ENCODE peak calls at places on chromosome 1, in five cellular contexts. One of them, this sample, is unnamed.

GRCh38 chr1:54100500-54100899 is 47.1 kb downstream of the TCEANC2 start:
- DNase-seq in NCI-H1417: no peak
- DNase-seq in pancreas: no peak
- DNase-seq in hepatocyte: no peak
- DNase-seq in NCI-H1436: no peak
- DNase-seq in this sample: no peak

GRCh38 chr1:47978486-47978885 is 18.7 kb downstream of the TRABD2B start:
- DNase-seq in NCI-H1417: no peak
- DNase-seq in pancreas: no peak
- DNase-seq in hepatocyte: peak
- DNase-seq in NCI-H1436: no peak
- DNase-seq in this sample: no peak

GRCh38 chr1:119791377-119791776 is 19.9 kb downstream of the REG4 start:
- DNase-seq in NCI-H1417: no peak
- DNase-seq in pancreas: no peak
- DNase-seq in hepatocyte: peak
- DNase-seq in NCI-H1436: no peak
- DNase-seq in this sample: no peak

GRCh38 chr1:45622891-45623394 is 911 bp downstream of the CCDC17 start:
- DNase-seq in NCI-H1417: no peak
- DNase-seq in pancreas: no peak
- DNase-seq in hepatocyte: no peak
- DNase-seq in NCI-H1436: no peak
- DNase-seq in this sample: peak

GRCh38 chr1:80384037-80384830 is 1377.7 kb upstream of the ADGRL4 start:
- DNase-seq in NCI-H1417: no peak
- DNase-seq in pancreas: no peak
- DNase-seq in hepatocyte: no peak
- DNase-seq in NCI-H1436: no peak
- DNase-seq in this sample: no peak

GRCh38 chr1:236282159-236282716 is 480 bp upstream of the ERO1B start:
- DNase-seq in NCI-H1417: no peak
- DNase-seq in pancreas: peak
- DNase-seq in hepatocyte: no peak
- DNase-seq in NCI-H1436: no peak
- DNase-seq in this sample: no peak

GRCh38 chr1:45478129-45478802 is 12.7 kb downstream of the TESK2 start:
- DNase-seq in NCI-H1417: no peak
- DNase-seq in pancreas: no peak
- DNase-seq in hepatocyte: no peak
- DNase-seq in NCI-H1436: no peak
- DNase-seq in this sample: no peak

GRCh38 chr1:235906436-235906835 is 39.7 kb upstream of the LYST start:
- DNase-seq in NCI-H1417: no peak
- DNase-seq in pancreas: no peak
- DNase-seq in hepatocyte: no peak
- DNase-seq in NCI-H1436: no peak
- DNase-seq in this sample: no peak

GRCh38 chr1:196608401-196609113 is at the start of gene KCNT2:
- DNase-seq in NCI-H1417: peak
- DNase-seq in pancreas: peak
- DNase-seq in hepatocyte: peak
- DNase-seq in NCI-H1436: peak
- DNase-seq in this sample: peak

GRCh38 chr1:2347907-2348306 is 43.4 kb downstream of the MORN1 start:
- DNase-seq in NCI-H1417: no peak
- DNase-seq in pancreas: no peak
- DNase-seq in hepatocyte: no peak
- DNase-seq in NCI-H1436: no peak
- DNase-seq in this sample: no peak

GRCh38 chr1:88877382-88877825 is 14.0 kb downstream of the GTF2B start:
- DNase-seq in NCI-H1417: no peak
- DNase-seq in pancreas: no peak
- DNase-seq in hepatocyte: peak
- DNase-seq in NCI-H1436: peak
- DNase-seq in this sample: no peak

GRCh38 chr1:178168535-178168934 is 74.6 kb downstream of the RASAL2 start:
- DNase-seq in NCI-H1417: no peak
- DNase-seq in pancreas: no peak
- DNase-seq in hepatocyte: peak
- DNase-seq in NCI-H1436: no peak
- DNase-seq in this sample: no peak

GRCh38 chr1:151721788-151722510 is 627 bp downstream of the RIIAD1 start:
- DNase-seq in NCI-H1417: no peak
- DNase-seq in pancreas: no peak
- DNase-seq in hepatocyte: no peak
- DNase-seq in NCI-H1436: no peak
- DNase-seq in this sample: no peak

GRCh38 chr1:223208164-223209075 is 65.4 kb upstream of the TLR5 start:
- DNase-seq in NCI-H1417: no peak
- DNase-seq in pancreas: no peak
- DNase-seq in hepatocyte: no peak
- DNase-seq in NCI-H1436: no peak
- DNase-seq in this sample: no peak

GRCh38 chr1:29975036-29975694 is 738.8 kb downstream of the PTPRU start:
- DNase-seq in NCI-H1417: no peak
- DNase-seq in pancreas: no peak
- DNase-seq in hepatocyte: peak
- DNase-seq in NCI-H1436: no peak
- DNase-seq in this sample: no peak

GRCh38 chr1:201309420-201309819 is 26.1 kb downstream of the PKP1 start:
- DNase-seq in NCI-H1417: peak
- DNase-seq in pancreas: peak
- DNase-seq in hepatocyte: peak
- DNase-seq in NCI-H1436: peak
- DNase-seq in this sample: no peak

GRCh38 chr1:226048886-226049285 is 13.6 kb upstream of the H3-3A start:
- DNase-seq in NCI-H1417: no peak
- DNase-seq in pancreas: no peak
- DNase-seq in hepatocyte: no peak
- DNase-seq in NCI-H1436: no peak
- DNase-seq in this sample: no peak

GRCh38 chr1:22317231-22317919 is 134.3 kb upstream of the ZBTB40 start:
- DNase-seq in NCI-H1417: no peak
- DNase-seq in pancreas: no peak
- DNase-seq in hepatocyte: peak
- DNase-seq in NCI-H1436: peak
- DNase-seq in this sample: no peak

GRCh38 chr1:203557390-203557789 is 63.4 kb downstream of the OPTC start:
- DNase-seq in NCI-H1417: no peak
- DNase-seq in pancreas: no peak
- DNase-seq in hepatocyte: peak
- DNase-seq in NCI-H1436: no peak
- DNase-seq in this sample: peak

GRCh38 chr1:101613549-101613948 is 376.7 kb downstream of the S1PR1 start:
- DNase-seq in NCI-H1417: no peak
- DNase-seq in pancreas: no peak
- DNase-seq in hepatocyte: no peak
- DNase-seq in NCI-H1436: no peak
- DNase-seq in this sample: no peak

GRCh38 chr1:47243910-47244309 is 11.9 kb upstream of the TAL1 start:
- DNase-seq in NCI-H1417: no peak
- DNase-seq in pancreas: no peak
- DNase-seq in hepatocyte: no peak
- DNase-seq in NCI-H1436: no peak
- DNase-seq in this sample: no peak

GRCh38 chr1:38527373-38527966 is 332.1 kb downstream of the RRAGC start:
- DNase-seq in NCI-H1417: no peak
- DNase-seq in pancreas: no peak
- DNase-seq in hepatocyte: peak
- DNase-seq in NCI-H1436: no peak
- DNase-seq in this sample: no peak

GRCh38 chr1:214602764-214603657 is at the start of gene CENPF:
- DNase-seq in NCI-H1417: peak
- DNase-seq in pancreas: peak
- DNase-seq in hepatocyte: peak
- DNase-seq in NCI-H1436: peak
- DNase-seq in this sample: peak

GRCh38 chr1:26148887-26149286 is 10.0 kb upstream of the FAM110D start:
- DNase-seq in NCI-H1417: no peak
- DNase-seq in pancreas: no peak
- DNase-seq in hepatocyte: no peak
- DNase-seq in NCI-H1436: no peak
- DNase-seq in this sample: no peak

GRCh38 chr1:197066719-197067456 is at the start of gene F13B:
- DNase-seq in NCI-H1417: no peak
- DNase-seq in pancreas: no peak
- DNase-seq in hepatocyte: no peak
- DNase-seq in NCI-H1436: no peak
- DNase-seq in this sample: no peak

GRCh38 chr1:156368157-156368658 is 803 bp upstream of the RHBG start:
- DNase-seq in NCI-H1417: no peak
- DNase-seq in pancreas: no peak
- DNase-seq in hepatocyte: peak
- DNase-seq in NCI-H1436: no peak
- DNase-seq in this sample: no peak

GRCh38 chr1:97006044-97006676 is 284.6 kb downstream of the PTBP2 start:
- DNase-seq in NCI-H1417: no peak
- DNase-seq in pancreas: no peak
- DNase-seq in hepatocyte: peak
- DNase-seq in NCI-H1436: no peak
- DNase-seq in this sample: no peak

GRCh38 chr1:101259744-101260148 is 22.9 kb downstream of the S1PR1 start:
- DNase-seq in NCI-H1417: no peak
- DNase-seq in pancreas: no peak
- DNase-seq in hepatocyte: no peak
- DNase-seq in NCI-H1436: no peak
- DNase-seq in this sample: no peak

GRCh38 chr1:85320371-85321131 is 44.1 kb upstream of the BCL10 start:
- DNase-seq in NCI-H1417: no peak
- DNase-seq in pancreas: no peak
- DNase-seq in hepatocyte: no peak
- DNase-seq in NCI-H1436: no peak
- DNase-seq in this sample: no peak

GRCh38 chr1:6961905-6962304 is 176.7 kb downstream of the CAMTA1 start:
- DNase-seq in NCI-H1417: no peak
- DNase-seq in pancreas: no peak
- DNase-seq in hepatocyte: no peak
- DNase-seq in NCI-H1436: no peak
- DNase-seq in this sample: no peak

GRCh38 chr1:110425611-110426152 is 18.2 kb upstream of the LAMTOR5 start:
- DNase-seq in NCI-H1417: no peak
- DNase-seq in pancreas: no peak
- DNase-seq in hepatocyte: no peak
- DNase-seq in NCI-H1436: no peak
- DNase-seq in this sample: peak

GRCh38 chr1:84103197-84103992 is 40.7 kb upstream of the PRKACB start:
- DNase-seq in NCI-H1417: peak
- DNase-seq in pancreas: no peak
- DNase-seq in hepatocyte: peak
- DNase-seq in NCI-H1436: peak
- DNase-seq in this sample: peak

GRCh38 chr1:224544276-224544675 is 71.8 kb upstream of the CNIH3 start:
- DNase-seq in NCI-H1417: no peak
- DNase-seq in pancreas: no peak
- DNase-seq in hepatocyte: no peak
- DNase-seq in NCI-H1436: no peak
- DNase-seq in this sample: no peak

GRCh38 chr1:7624791-7625355 is 146.2 kb upstream of the VAMP3 start:
- DNase-seq in NCI-H1417: no peak
- DNase-seq in pancreas: no peak
- DNase-seq in hepatocyte: no peak
- DNase-seq in NCI-H1436: no peak
- DNase-seq in this sample: peak

GRCh38 chr1:41242645-41243171 is 602 bp upstream of the SCMH1 start:
- DNase-seq in NCI-H1417: peak
- DNase-seq in pancreas: no peak
- DNase-seq in hepatocyte: no peak
- DNase-seq in NCI-H1436: peak
- DNase-seq in this sample: peak

GRCh38 chr1:156931553-156931952 is 11.1 kb downstream of the LRRC71 start:
- DNase-seq in NCI-H1417: no peak
- DNase-seq in pancreas: no peak
- DNase-seq in hepatocyte: no peak
- DNase-seq in NCI-H1436: no peak
- DNase-seq in this sample: no peak

This sample was measured in ovary.